ENCODE peak calls at places on chromosomes 5 and 9, in nine cellular contexts. V, D, O, M, R, I, Z, E and K are unnamed samples.

GRCh38 chr9:122188369-122188768 is 28.7 kb downstream of the MORN5 start:
- DNase-seq in D (no peak), E (no peak), R (no peak), O (no peak), I (no peak), M (no peak), Z (no peak), V (no peak), K (no peak)

GRCh38 chr5:124902097-124902821 is 155.8 kb upstream of the ZNF608 start:
- DNase-seq in E (no peak), I (peak; percentile 82), Z (no peak), O (no peak), R (no peak), V (peak; percentile 72), M (no peak), D (peak; percentile 38), K (no peak)

GRCh38 chr5:95912029-95912428 is 49.6 kb downstream of the ELL2 start:
- DNase-seq in Z (no peak), O (no peak), R (no peak), I (no peak), E (no peak), D (no peak), M (no peak), V (no peak), K (no peak)

GRCh38 chr5:176762489-176762888 is 47.9 kb upstream of the UNC5A start:
- DNase-seq in Z (no peak), I (no peak), D (no peak), O (no peak), M (no peak), E (peak; percentile 84), V (no peak), R (no peak), K (no peak)

GRCh38 chr5:177607452-177608192 is 7.7 kb downstream of the B4GALT7 start:
- DNase-seq in I (peak; percentile 54), D (peak; percentile 85), M (peak; percentile 18), Z (peak; percentile 70), O (peak; percentile 65), R (peak; percentile 59), V (peak; percentile 50), E (peak; percentile 70), K (peak; percentile 72)

GRCh38 chr5:75571547-75571946 is 39.7 kb upstream of the ANKDD1B start:
- DNase-seq in M (no peak), I (no peak), Z (no peak), E (no peak), R (no peak), D (no peak), V (no peak), O (no peak), K (no peak)

GRCh38 chr5:169450464-169450863 is 133.1 kb upstream of the SPDL1 start:
- DNase-seq in M (no peak), V (no peak), Z (no peak), E (no peak), R (no peak), I (no peak), D (peak; percentile 24), O (no peak), K (no peak)

GRCh38 chr9:77648458-77649108 is 461 bp upstream of the GNA14 start:
- DNase-seq in D (peak; percentile 22), I (peak; percentile 11), R (peak; percentile 70), O (peak; percentile 63), E (peak; percentile 52), V (no peak), Z (peak; percentile 61), M (no peak), K (peak; percentile 69)

GRCh38 chr5:63923914-63924313 is 38.3 kb downstream of the HTR1A start:
- DNase-seq in O (no peak), M (no peak), Z (no peak), D (no peak), V (no peak), E (peak; percentile 71), R (no peak), I (no peak), K (no peak)

GRCh38 chr5:153780876-153781275 is 257.8 kb downstream of the FAM114A2 start:
- DNase-seq in V (no peak), E (no peak), D (no peak), Z (no peak), O (no peak), M (no peak), I (no peak), R (no peak), K (no peak)

GRCh38 chr9:36486454-36486932 is 86.2 kb upstream of the MELK start:
- DNase-seq in Z (no peak), V (no peak), I (no peak), E (no peak), M (no peak), D (no peak), R (peak; percentile 1), O (no peak), K (no peak)

GRCh38 chr5:170442921-170443320 is 53.8 kb upstream of the KCNMB1 start:
- DNase-seq in I (no peak), O (no peak), V (no peak), M (no peak), D (no peak), Z (no peak), R (no peak), E (no peak), K (no peak)

GRCh38 chr9:70415041-70415440 is 584 bp upstream of the KLF9 start:
- DNase-seq in Z (no peak), O (no peak), V (no peak), E (no peak), M (no peak), I (no peak), R (no peak), D (no peak), K (no peak)
- H3K4me3 ChIP-seq in Z (peak overlapping the region; percentile 84), O (peak overlapping the region; percentile 94), V (no peak overlapping the region), E (no peak overlapping the region), M (no peak overlapping the region), I (peak overlapping the region; percentile 97), R (peak overlapping the region; percentile 87), D (peak overlapping the region; percentile 22), K (peak overlapping the region; percentile 72)

GRCh38 chr5:135543151-135543818 is 7.5 kb upstream of the NEUROG1 start:
- DNase-seq in E (no peak), V (no peak), O (no peak), R (no peak), Z (no peak), M (no peak), D (no peak), I (no peak), K (no peak)

GRCh38 chr5:135545115-135545514 is 9.4 kb upstream of the NEUROG1 start:
- DNase-seq in O (no peak), M (no peak), V (no peak), D (no peak), Z (no peak), I (no peak), R (no peak), E (no peak), K (no peak)

GRCh38 chr5:135546912-135547311 is 11.1 kb upstream of the NEUROG1 start:
- DNase-seq in O (no peak), D (no peak), E (no peak), V (no peak), Z (no peak), R (no peak), I (no peak), M (no peak), K (no peak)

GRCh38 chr5:135546014-135546413 is 10.2 kb upstream of the NEUROG1 start:
- DNase-seq in R (no peak), V (no peak), D (no peak), I (no peak), M (no peak), O (no peak), E (no peak), Z (no peak), K (no peak)

DNA sequence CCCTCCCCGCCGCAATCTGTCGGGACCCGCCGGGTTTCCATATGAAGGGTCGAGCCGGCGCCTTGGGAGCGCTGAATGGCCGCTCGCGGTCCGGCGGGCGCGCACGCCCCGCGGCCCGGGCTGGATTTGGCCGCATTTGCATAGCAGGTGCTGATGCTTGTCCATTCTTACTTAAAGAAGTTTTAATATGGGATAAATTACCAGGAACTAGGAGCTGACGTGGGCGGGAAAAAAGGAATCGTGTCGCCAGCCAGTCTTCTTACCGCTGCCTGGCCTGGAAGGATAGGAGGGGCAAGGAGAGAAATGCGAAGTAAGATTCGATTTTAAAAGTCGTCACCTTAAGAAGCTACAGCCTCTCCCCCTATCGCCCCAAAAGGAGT is 8.9 kb upstream of the NEUROG1 start:
- DNase-seq in V (no peak), D (no peak), I (no peak), R (no peak), M (no peak), O (no peak), Z (no peak), E (no peak), K (no peak)
- H3K27me3 ChIP-seq in V (no peaks in the 10 kb centered on the region), D (peaks cover 48% of the 10 kb centered on the region), I (peaks cover 96% of the 10 kb centered on the region), R (peaks cover 96% of the 10 kb centered on the region), M (peaks cover 6% of the 10 kb centered on the region), O (peaks cover 53% of the 10 kb centered on the region), Z (no peaks in the 10 kb centered on the region), E (peaks cover 12% of the 10 kb centered on the region), K (peaks cover 14% of the 10 kb centered on the region)

DNA sequence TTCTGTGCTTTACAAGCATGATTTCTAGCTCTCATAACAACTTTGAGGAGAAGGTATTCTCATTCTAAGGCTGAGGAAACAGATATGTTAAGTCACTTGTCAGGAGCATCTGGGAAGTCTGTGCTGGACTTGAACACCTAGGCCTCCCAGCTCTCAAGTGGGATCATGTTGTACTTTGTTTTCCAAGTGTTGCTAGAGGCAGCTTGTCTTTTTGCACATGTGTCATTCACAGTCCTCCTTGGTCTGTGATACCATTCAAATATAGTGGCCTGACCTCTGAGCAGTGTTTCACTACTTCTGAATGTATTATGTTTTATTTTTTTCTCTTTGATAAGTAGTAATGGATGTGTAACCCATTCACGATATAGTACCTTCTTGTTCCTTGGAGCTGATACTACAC is 21.2 kb downstream of the ZSWIM6 start:
- DNase-seq in I (no peak), O (no peak), Z (no peak), R (no peak), V (no peak), D (no peak), E (no peak), M (no peak), K (no peak)
- H3K4me3 ChIP-seq in I (no peak overlapping the region), O (no peak overlapping the region), Z (no peak overlapping the region), R (no peak overlapping the region), V (no peak overlapping the region), D (no peak overlapping the region), E (no peak overlapping the region), M (no peak overlapping the region), K (no peak overlapping the region)

GRCh38 chr9:100092066-100092465 is 6.7 kb downstream of the ERP44 start:
- DNase-seq in E (no peak), R (no peak), V (no peak), D (no peak), Z (no peak), M (no peak), I (no peak), O (no peak), K (no peak)

GRCh38 chr9:100087218-100087617 is 11.6 kb downstream of the ERP44 start:
- DNase-seq in R (no peak), Z (no peak), I (peak; percentile 85), D (peak; percentile 65), O (no peak), V (peak; percentile 26), M (no peak), E (peak; percentile 64), K (no peak)

GRCh38 chr9:100090880-100091279 is 7.9 kb downstream of the ERP44 start:
- DNase-seq in D (no peak), E (no peak), O (no peak), R (no peak), M (no peak), I (no peak), Z (no peak), V (no peak), K (no peak)

GRCh38 chr9:100088202-100088601 is 10.6 kb downstream of the ERP44 start:
- DNase-seq in D (no peak), M (no peak), O (no peak), I (no peak), V (no peak), R (no peak), E (peak; percentile 30), Z (no peak), K (no peak)

GRCh38 chr9:100091650-100092049 is 7.2 kb downstream of the ERP44 start:
- DNase-seq in I (no peak), D (no peak), O (no peak), V (no peak), E (no peak), M (no peak), R (no peak), Z (no peak), K (no peak)
- H3K27me3 ChIP-seq in I (peaks cover under 1% of the 10 kb centered on the region), D (no peaks in the 10 kb centered on the region), O (no peaks in the 10 kb centered on the region), V (no peaks in the 10 kb centered on the region), E (no peaks in the 10 kb centered on the region), M (no peaks in the 10 kb centered on the region), R (no peaks in the 10 kb centered on the region), Z (no peaks in the 10 kb centered on the region), K (no peaks in the 10 kb centered on the region)